ENCODE peak calls at places on chromosomes 3 and 15, in six cellular contexts. M, P, F, G, X and Y are unnamed samples.

GRCh38 chr3:45507820-45508317 is 86.7 kb upstream of the LIMD1 start:
- DNase-seq in M (no peak), P (peak), F (no peak), G (no peak), X (no peak), Y (no peak)

GRCh38 chr15:47517737-47518136 is 199.6 kb upstream of the SEMA6D start:
- DNase-seq in M (no peak), P (no peak), F (no peak), G (no peak), X (no peak), Y (no peak)

GRCh38 chr3:57112206-57112605 is 51.7 kb downstream of the SPATA12 start:
- DNase-seq in M (no peak), P (no peak), F (no peak), G (no peak), X (no peak), Y (no peak)

GRCh38 chr15:72358532-72359180 is 17.2 kb downstream of the HEXA start:
- DNase-seq in M (no peak), P (no peak), F (no peak), G (peak), X (no peak), Y (no peak)

GRCh38 chr3:10551139-10551538 is 45.8 kb upstream of the ATP2B2 start:
- DNase-seq in M (no peak), P (no peak), F (no peak), G (no peak), X (no peak), Y (no peak)

GRCh38 chr3:163328680-163329079 is 1749.6 kb downstream of the SI start:
- DNase-seq in M (no peak), P (no peak), F (no peak), G (no peak), X (no peak), Y (no peak)

GRCh38 chr15:99943466-99943865 is 210.2 kb upstream of the LYSMD4 start:
- DNase-seq in M (no peak), P (no peak), F (no peak), G (no peak), X (no peak), Y (no peak)

GRCh38 chr3:195159819-195160175 is 111.2 kb downstream of the XXYLT1 start:
- DNase-seq in M (no peak), P (no peak), F (no peak), G (no peak), X (no peak), Y (no peak)

GRCh38 chr3:101940521-101940992 is 91.2 kb downstream of the NFKBIZ start:
- DNase-seq in M (no peak), P (no peak), F (no peak), G (no peak), X (peak), Y (no peak)

GRCh38 chr3:88668180-88668579 is 439.2 kb upstream of the EPHA3 start:
- DNase-seq in M (no peak), P (peak), F (no peak), G (no peak), X (no peak), Y (no peak)

GRCh38 chr15:72168131-72168825 is 29.3 kb downstream of the GRAMD2A start:
- DNase-seq in M (no peak), P (no peak), F (no peak), G (no peak), X (no peak), Y (no peak)

GRCh38 chr3:188752850-188753249 is 418.9 kb upstream of the TPRG1 start:
- DNase-seq in M (no peak), P (no peak), F (no peak), G (no peak), X (no peak), Y (no peak)

GRCh38 chr15:28977377-28978010 is 91.7 kb downstream of the APBA2 start:
- DNase-seq in M (no peak), P (no peak), F (no peak), G (no peak), X (peak), Y (no peak)

GRCh38 chr15:27092404-27092803 is 121.4 kb downstream of the GABRG3 start:
- DNase-seq in M (no peak), P (peak), F (no peak), G (no peak), X (no peak), Y (no peak)

GRCh38 chr15:66621491-66622467 is 56.0 kb upstream of the LCTL start:
- DNase-seq in M (no peak), P (peak), F (no peak), G (no peak), X (no peak), Y (no peak)

GRCh38 chr3:132318451-132318850 is 1.2 kb downstream of the ACP3 start:
- DNase-seq in M (no peak), P (no peak), F (no peak), G (no peak), X (no peak), Y (no peak)

GRCh38 chr3:52091566-52092290 is 35.4 kb upstream of the DUSP7 start:
- DNase-seq in M (no peak), P (no peak), F (no peak), G (no peak), X (peak), Y (no peak)